ENCODE peak calls at places on chromosomes 6 and 20, in nine cellular contexts. One of them, this sample, is unnamed.

GRCh38 chr20:59994697-59995122 is 36.5 kb downstream of the CDH26 start:
- DNase-seq in mucosa of gallbladder: peak
- DNase-seq in NCI-H1417: no peak
- DNase-seq in HTR-8/SVneo: peak
- DNase-seq in hippocampal formation: no peak
- DNase-seq in activated CD8-positive, alpha-beta memory T cell treated with anti-CD3 and anti-CD28 coated beads for 1 hour: no peak
- DNase-seq in NAMALWA: no peak
- DNase-seq in lower lobe of right lung: peak
- DNase-seq in NCI-H774: no peak
- DNase-seq in this sample: no peak

GRCh38 chr20:43187476-43188233 is 2.1 kb downstream of the PTPRT start:
- DNase-seq in NCI-H774: peak
- DNase-seq in mucosa of gallbladder: peak
- DNase-seq in hippocampal formation: peak
- DNase-seq in activated CD8-positive, alpha-beta memory T cell treated with anti-CD3 and anti-CD28 coated beads for 1 hour: peak
- DNase-seq in HTR-8/SVneo: peak
- DNase-seq in lower lobe of right lung: peak
- DNase-seq in NAMALWA: peak
- DNase-seq in NCI-H1417: peak
- DNase-seq in this sample: peak

GRCh38 chr6:110390404-110390803 is 25.0 kb downstream of the DDO start:
- DNase-seq in NCI-H1417: no peak
- DNase-seq in hippocampal formation: no peak
- DNase-seq in mucosa of gallbladder: no peak
- DNase-seq in NAMALWA: no peak
- DNase-seq in activated CD8-positive, alpha-beta memory T cell treated with anti-CD3 and anti-CD28 coated beads for 1 hour: no peak
- DNase-seq in HTR-8/SVneo: no peak
- DNase-seq in lower lobe of right lung: no peak
- DNase-seq in NCI-H774: no peak
- DNase-seq in this sample: no peak

GRCh38 chr6:14638932-14639875 is 521.6 kb downstream of the CD83 start:
- DNase-seq in HTR-8/SVneo: no peak
- DNase-seq in lower lobe of right lung: no peak
- DNase-seq in activated CD8-positive, alpha-beta memory T cell treated with anti-CD3 and anti-CD28 coated beads for 1 hour: no peak
- DNase-seq in NCI-H774: peak
- DNase-seq in NCI-H1417: peak
- DNase-seq in hippocampal formation: peak
- DNase-seq in NAMALWA: peak
- DNase-seq in mucosa of gallbladder: no peak
- DNase-seq in this sample: no peak

GRCh38 chr6:112039431-112039770 is 14.5 kb upstream of the CCN6 start:
- DNase-seq in mucosa of gallbladder: no peak
- DNase-seq in lower lobe of right lung: no peak
- DNase-seq in NAMALWA: no peak
- DNase-seq in HTR-8/SVneo: no peak
- DNase-seq in activated CD8-positive, alpha-beta memory T cell treated with anti-CD3 and anti-CD28 coated beads for 1 hour: no peak
- DNase-seq in NCI-H774: no peak
- DNase-seq in NCI-H1417: no peak
- DNase-seq in hippocampal formation: no peak
- DNase-seq in this sample: no peak

GRCh38 chr6:1250489-1251197 is 61.3 kb upstream of the FOXQ1 start:
- DNase-seq in HTR-8/SVneo: no peak
- DNase-seq in NCI-H1417: no peak
- DNase-seq in mucosa of gallbladder: no peak
- DNase-seq in lower lobe of right lung: no peak
- DNase-seq in hippocampal formation: no peak
- DNase-seq in activated CD8-positive, alpha-beta memory T cell treated with anti-CD3 and anti-CD28 coated beads for 1 hour: no peak
- DNase-seq in NCI-H774: no peak
- DNase-seq in NAMALWA: no peak
- DNase-seq in this sample: no peak

GRCh38 chr20:4064118-4064962 is 49.0 kb upstream of the RNF24 start:
- DNase-seq in HTR-8/SVneo: peak
- DNase-seq in activated CD8-positive, alpha-beta memory T cell treated with anti-CD3 and anti-CD28 coated beads for 1 hour: no peak
- DNase-seq in hippocampal formation: peak
- DNase-seq in mucosa of gallbladder: peak
- DNase-seq in NAMALWA: no peak
- DNase-seq in NCI-H1417: no peak
- DNase-seq in lower lobe of right lung: peak
- DNase-seq in NCI-H774: no peak
- DNase-seq in this sample: no peak

GRCh38 chr20:22285555-22285954 is 298.8 kb downstream of the FOXA2 start:
- DNase-seq in lower lobe of right lung: no peak
- DNase-seq in HTR-8/SVneo: no peak
- DNase-seq in hippocampal formation: no peak
- DNase-seq in NCI-H1417: no peak
- DNase-seq in NAMALWA: no peak
- DNase-seq in mucosa of gallbladder: no peak
- DNase-seq in activated CD8-positive, alpha-beta memory T cell treated with anti-CD3 and anti-CD28 coated beads for 1 hour: no peak
- DNase-seq in NCI-H774: no peak
- DNase-seq in this sample: no peak

GRCh38 chr20:35133735-35134134 is 13.4 kb downstream of the EDEM2 start:
- DNase-seq in HTR-8/SVneo: no peak
- DNase-seq in NAMALWA: no peak
- DNase-seq in mucosa of gallbladder: no peak
- DNase-seq in lower lobe of right lung: no peak
- DNase-seq in hippocampal formation: no peak
- DNase-seq in NCI-H1417: no peak
- DNase-seq in NCI-H774: no peak
- DNase-seq in activated CD8-positive, alpha-beta memory T cell treated with anti-CD3 and anti-CD28 coated beads for 1 hour: no peak
- DNase-seq in this sample: no peak

GRCh38 chr6:42251911-42252637 is 34.4 kb upstream of the MRPS10 start:
- DNase-seq in NCI-H1417: no peak
- DNase-seq in activated CD8-positive, alpha-beta memory T cell treated with anti-CD3 and anti-CD28 coated beads for 1 hour: no peak
- DNase-seq in mucosa of gallbladder: peak
- DNase-seq in NAMALWA: no peak
- DNase-seq in lower lobe of right lung: no peak
- DNase-seq in NCI-H774: no peak
- DNase-seq in HTR-8/SVneo: no peak
- DNase-seq in hippocampal formation: no peak
- DNase-seq in this sample: no peak

GRCh38 chr6:105759946-105760345 is 326.2 kb upstream of the PRDM1 start:
- DNase-seq in NCI-H1417: no peak
- DNase-seq in NCI-H774: no peak
- DNase-seq in HTR-8/SVneo: no peak
- DNase-seq in NAMALWA: no peak
- DNase-seq in lower lobe of right lung: no peak
- DNase-seq in hippocampal formation: no peak
- DNase-seq in mucosa of gallbladder: no peak
- DNase-seq in activated CD8-positive, alpha-beta memory T cell treated with anti-CD3 and anti-CD28 coated beads for 1 hour: no peak
- DNase-seq in this sample: no peak

GRCh38 chr6:156777577-156777865 is 343 bp downstream of the ARID1B start:
- DNase-seq in NCI-H774: no peak
- DNase-seq in NCI-H1417: no peak
- DNase-seq in hippocampal formation: no peak
- DNase-seq in NAMALWA: no peak
- DNase-seq in HTR-8/SVneo: no peak
- DNase-seq in lower lobe of right lung: peak
- DNase-seq in mucosa of gallbladder: no peak
- DNase-seq in activated CD8-positive, alpha-beta memory T cell treated with anti-CD3 and anti-CD28 coated beads for 1 hour: no peak
- DNase-seq in this sample: no peak

GRCh38 chr6:160534050-160534696 is 129.9 kb downstream of the LPA start:
- DNase-seq in NCI-H774: peak
- DNase-seq in NCI-H1417: peak
- DNase-seq in NAMALWA: peak
- DNase-seq in activated CD8-positive, alpha-beta memory T cell treated with anti-CD3 and anti-CD28 coated beads for 1 hour: peak
- DNase-seq in lower lobe of right lung: peak
- DNase-seq in hippocampal formation: peak
- DNase-seq in mucosa of gallbladder: peak
- DNase-seq in HTR-8/SVneo: peak
- DNase-seq in this sample: peak

GRCh38 chr20:63706852-63707557 is 771 bp downstream of the ARFRP1 start:
- DNase-seq in NCI-H1417: no peak
- DNase-seq in HTR-8/SVneo: no peak
- DNase-seq in NCI-H774: no peak
- DNase-seq in NAMALWA: peak
- DNase-seq in activated CD8-positive, alpha-beta memory T cell treated with anti-CD3 and anti-CD28 coated beads for 1 hour: peak
- DNase-seq in hippocampal formation: no peak
- DNase-seq in mucosa of gallbladder: no peak
- DNase-seq in lower lobe of right lung: peak
- DNase-seq in this sample: peak

GRCh38 chr6:148963738-148964137 is 216.9 kb downstream of the UST start:
- DNase-seq in NCI-H774: no peak
- DNase-seq in NCI-H1417: no peak
- DNase-seq in lower lobe of right lung: no peak
- DNase-seq in mucosa of gallbladder: no peak
- DNase-seq in activated CD8-positive, alpha-beta memory T cell treated with anti-CD3 and anti-CD28 coated beads for 1 hour: no peak
- DNase-seq in hippocampal formation: no peak
- DNase-seq in NAMALWA: no peak
- DNase-seq in HTR-8/SVneo: no peak
- DNase-seq in this sample: no peak

GRCh38 chr20:46347831-46348230 is 39.5 kb upstream of the CDH22 start:
- DNase-seq in NCI-H774: no peak
- DNase-seq in NAMALWA: no peak
- DNase-seq in NCI-H1417: peak
- DNase-seq in mucosa of gallbladder: no peak
- DNase-seq in activated CD8-positive, alpha-beta memory T cell treated with anti-CD3 and anti-CD28 coated beads for 1 hour: no peak
- DNase-seq in HTR-8/SVneo: no peak
- DNase-seq in lower lobe of right lung: no peak
- DNase-seq in hippocampal formation: no peak
- DNase-seq in this sample: no peak

GRCh38 chr6:81241717-81242116 is 510.8 kb downstream of the TENT5A start:
- DNase-seq in NAMALWA: peak
- DNase-seq in mucosa of gallbladder: no peak
- DNase-seq in NCI-H1417: no peak
- DNase-seq in lower lobe of right lung: no peak
- DNase-seq in activated CD8-positive, alpha-beta memory T cell treated with anti-CD3 and anti-CD28 coated beads for 1 hour: no peak
- DNase-seq in HTR-8/SVneo: peak
- DNase-seq in hippocampal formation: no peak
- DNase-seq in NCI-H774: no peak
- DNase-seq in this sample: no peak

GRCh38 chr6:117497237-117497636 is 14.8 kb downstream of the DCBLD1 start:
- DNase-seq in NAMALWA: no peak
- DNase-seq in activated CD8-positive, alpha-beta memory T cell treated with anti-CD3 and anti-CD28 coated beads for 1 hour: no peak
- DNase-seq in HTR-8/SVneo: no peak
- DNase-seq in NCI-H1417: no peak
- DNase-seq in lower lobe of right lung: no peak
- DNase-seq in NCI-H774: no peak
- DNase-seq in mucosa of gallbladder: no peak
- DNase-seq in hippocampal formation: no peak
- DNase-seq in this sample: no peak

GRCh38 chr6:87350516-87350915 is 5.9 kb downstream of the C6orf163 start:
- DNase-seq in HTR-8/SVneo: no peak
- DNase-seq in NCI-H774: no peak
- DNase-seq in NCI-H1417: no peak
- DNase-seq in lower lobe of right lung: no peak
- DNase-seq in hippocampal formation: no peak
- DNase-seq in NAMALWA: no peak
- DNase-seq in mucosa of gallbladder: no peak
- DNase-seq in activated CD8-positive, alpha-beta memory T cell treated with anti-CD3 and anti-CD28 coated beads for 1 hour: no peak
- DNase-seq in this sample: no peak

GRCh38 chr6:162942860-162943259 is 215.1 kb downstream of the PACRG start:
- DNase-seq in lower lobe of right lung: no peak
- DNase-seq in NCI-H774: no peak
- DNase-seq in NAMALWA: no peak
- DNase-seq in activated CD8-positive, alpha-beta memory T cell treated with anti-CD3 and anti-CD28 coated beads for 1 hour: no peak
- DNase-seq in HTR-8/SVneo: peak
- DNase-seq in hippocampal formation: no peak
- DNase-seq in NCI-H1417: no peak
- DNase-seq in mucosa of gallbladder: no peak
- DNase-seq in this sample: no peak

This sample was measured in stimulated activated naive CD8-positive, alpha-beta T cell treated with anti-CD3 and anti-CD28 coated beads, Interleukin-15, Interleukin-2, amounts not matched to agents 100 U/mL and 50 U/mL, for 24 hours.